ENCODE peak calls at places on chromosome 14, in ten cellular contexts. S is Calu3, C is PC-3, U is mucosa of descending colon, I is keratinocyte, O is A549, D is neural progenitor cell, H is AG09309, L is fibroblast of the aortic adventitia, E is AG09319. X is an unnamed sample.

GRCh38 chr14:72810201-72810600 is 83.7 kb downstream of the DPF3 start:
- DNase-seq in S (no peak), C (no peak), U (no peak), I (no peak), O (no peak), D (no peak), H (no peak), L (no peak), E (no peak), X (no peak)

GRCh38 chr14:51704465-51705050 is 52.8 kb downstream of the FRMD6 start:
- DNase-seq in S (no peak), C (no peak), U (no peak), I (no peak), O (no peak), D (no peak), H (no peak), L (no peak), E (no peak), X (peak)

GRCh38 chr14:51368721-51369163 is 128.7 kb downstream of the TMX1 start:
- DNase-seq in S (no peak), C (no peak), U (no peak), I (no peak), O (no peak), D (no peak), H (peak), L (peak), E (peak), X (no peak)

GRCh38 chr14:38137005-38137404 is 70.7 kb upstream of the SSTR1 start:
- DNase-seq in S (no peak), C (no peak), U (no peak), I (no peak), O (no peak), D (no peak), H (no peak), L (no peak), E (no peak), X (no peak)

GRCh38 chr14:64117671-64118402 is 176.3 kb downstream of the ESR2 start:
- DNase-seq in S (no peak), C (peak), U (no peak), I (peak), O (peak), D (no peak), H (peak), L (peak), E (peak), X (no peak)

GRCh38 chr14:90536092-90536491 is 139.3 kb downstream of the CALM1 start:
- DNase-seq in S (no peak), C (no peak), U (no peak), I (no peak), O (no peak), D (no peak), H (no peak), L (no peak), E (no peak), X (no peak)

GRCh38 chr14:36167431-36167830 is 9.1 kb downstream of the PTCSC3 start:
- DNase-seq in S (no peak), C (no peak), U (no peak), I (no peak), O (no peak), D (peak), H (no peak), L (no peak), E (no peak), X (no peak)

GRCh38 chr14:22561661-22562579 is 27.1 kb downstream of the DAD1 start:
- DNase-seq in S (no peak), C (no peak), U (no peak), I (no peak), O (no peak), D (no peak), H (no peak), L (no peak), E (no peak), X (no peak)

GRCh38 chr14:90491221-90491867 is 94.5 kb downstream of the CALM1 start:
- DNase-seq in S (no peak), C (no peak), U (no peak), I (no peak), O (no peak), D (no peak), H (peak), L (peak), E (peak), X (no peak)

GRCh38 chr14:35032562-35032961 is 13.5 kb upstream of the FAM177A1 start:
- DNase-seq in S (no peak), C (no peak), U (no peak), I (no peak), O (no peak), D (no peak), H (no peak), L (no peak), E (no peak), X (no peak)

GRCh38 chr14:34507459-34507858 is 32.0 kb downstream of the EAPP start:
- DNase-seq in S (no peak), C (peak), U (no peak), I (no peak), O (no peak), D (no peak), H (no peak), L (no peak), E (no peak), X (no peak)

GRCh38 chr14:61476737-61477410 is 155.5 kb downstream of the PRKCH start:
- DNase-seq in S (peak), C (no peak), U (no peak), I (no peak), O (peak), D (no peak), H (peak), L (peak), E (peak), X (no peak)

GRCh38 chr14:22084393-22085281 is 411.0 kb upstream of the OR4E1 start:
- DNase-seq in S (peak), C (peak), U (no peak), I (no peak), O (peak), D (peak), H (peak), L (peak), E (peak), X (peak)

GRCh38 chr14:31419179-31420012 is 954 bp downstream of the HEATR5A start:
- DNase-seq in S (no peak), C (no peak), U (no peak), I (no peak), O (no peak), D (no peak), H (no peak), L (peak), E (no peak), X (no peak)

GRCh38 chr14:35390577-35391387 is 13.8 kb downstream of the NFKBIA start:
- DNase-seq in S (peak), C (peak), U (no peak), I (no peak), O (no peak), D (no peak), H (no peak), L (no peak), E (no peak), X (no peak)

GRCh38 chr14:36217732-36218131 is 41.2 kb upstream of the PTCSC3 start:
- DNase-seq in S (peak), C (peak), U (no peak), I (no peak), O (no peak), D (no peak), H (no peak), L (no peak), E (no peak), X (no peak)

GRCh38 chr14:94646481-94646880 is 34.3 kb downstream of the SERPINA3 start:
- DNase-seq in S (no peak), C (no peak), U (no peak), I (no peak), O (no peak), D (no peak), H (no peak), L (peak), E (no peak), X (no peak)

GRCh38 chr14:96267336-96267735 is 11.3 kb downstream of the BDKRB1 start:
- DNase-seq in S (no peak), C (no peak), U (no peak), I (peak), O (no peak), D (no peak), H (no peak), L (peak), E (peak), X (no peak)

GRCh38 chr14:51638071-51638944 is 13.4 kb upstream of the FRMD6 start:
- DNase-seq in S (no peak), C (no peak), U (no peak), I (no peak), O (peak), D (peak), H (no peak), L (peak), E (no peak), X (no peak)

GRCh38 chr14:95316826-95317225 is 2.9 kb downstream of the CLMN start:
- DNase-seq in S (no peak), C (no peak), U (peak), I (no peak), O (no peak), D (peak), H (no peak), L (no peak), E (no peak), X (no peak)

GRCh38 chr14:28754209-28754985 is 12.2 kb upstream of the FOXG1 start:
- DNase-seq in S (peak), C (peak), U (no peak), I (no peak), O (peak), D (peak), H (no peak), L (peak), E (no peak), X (peak)

GRCh38 chr14:29925736-29926135 is 1.9 kb downstream of the PRKD1 start:
- DNase-seq in S (no peak), C (no peak), U (no peak), I (no peak), O (no peak), D (peak), H (no peak), L (peak), E (no peak), X (no peak)

GRCh38 chr14:106372870-106373657 is 846.7 kb downstream of the TMEM121 start:
- DNase-seq in S (peak), C (peak), U (peak), I (no peak), O (peak), D (no peak), H (no peak), L (no peak), E (no peak), X (no peak)

GRCh38 chr14:92481386-92481785 is 32.2 kb upstream of the RIN3 start:
- DNase-seq in S (no peak), C (no peak), U (no peak), I (no peak), O (peak), D (no peak), H (no peak), L (peak), E (no peak), X (no peak)

GRCh38 chr14:104797112-104798044 is 1.8 kb upstream of the AKT1 start:
- DNase-seq in S (no peak), C (no peak), U (peak), I (no peak), O (peak), D (peak), H (no peak), L (no peak), E (no peak), X (no peak)
- TF ChIP-seq CTCF in S (no peak), C (no peak), U (no peak), I (no peak), O (no peak), D (no peak), H (no peak), L (no peak), E (no peak), X (no peak)

DNA sequence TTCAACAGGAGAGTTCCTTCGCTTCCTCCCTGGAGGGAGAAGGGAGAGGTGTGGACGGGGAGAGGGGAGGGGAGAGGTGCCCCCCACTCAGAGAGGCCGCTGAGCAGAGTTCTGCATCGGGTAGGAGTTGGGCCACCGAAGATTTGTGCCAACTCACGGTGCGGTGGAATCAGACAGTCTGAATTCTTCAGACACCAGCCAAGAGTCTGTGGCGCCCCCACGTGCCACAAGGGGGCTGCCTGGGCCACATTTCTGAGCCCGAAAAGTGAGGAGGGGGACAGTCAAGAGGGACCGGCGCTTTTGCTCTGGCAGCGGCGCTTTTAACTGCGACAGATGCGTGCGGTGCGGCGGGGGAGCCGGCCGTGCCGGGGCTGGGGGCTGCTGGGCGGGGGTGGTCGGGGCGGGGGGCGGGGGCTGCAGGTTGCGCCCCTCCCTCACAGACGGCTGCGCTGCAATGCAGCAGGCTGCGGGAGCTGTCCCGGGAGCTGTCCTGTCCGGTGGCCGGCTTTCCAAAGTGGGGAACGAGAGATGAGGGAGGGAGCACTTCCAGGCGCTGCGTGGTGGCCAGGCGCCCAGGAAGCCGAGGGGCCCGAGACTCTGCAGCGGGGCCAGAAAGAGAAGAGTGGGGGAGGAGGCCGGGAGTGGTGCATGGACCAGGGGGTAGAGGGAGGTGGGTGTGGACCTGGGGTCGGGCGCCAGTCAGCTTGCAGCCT is 941 bp upstream of the RTL1 start:
- DNase-seq in S (peak), C (peak), U (no peak), I (no peak), O (peak), D (peak), H (no peak), L (no peak), E (no peak), X (peak)
- TF ChIP-seq CTCF in S (no peak), C (peak), U (no peak), I (peak), O (peak), D (peak), H (peak), L (peak), E (peak), X (peak)

GRCh38 chr14:103125098-103126070 is 2.1 kb downstream of the TNFAIP2 start:
- DNase-seq in S (no peak), C (no peak), U (no peak), I (no peak), O (no peak), D (no peak), H (no peak), L (no peak), E (no peak), X (no peak)

GRCh38 chr14:103123128-103123633 is at the start of gene TNFAIP2:
- DNase-seq in S (no peak), C (no peak), U (peak), I (no peak), O (peak), D (peak), H (no peak), L (peak), E (no peak), X (peak)

GRCh38 chr14:103124501-103125001 is 1.3 kb downstream of the TNFAIP2 start:
- DNase-seq in S (no peak), C (no peak), U (peak), I (no peak), O (no peak), D (no peak), H (no peak), L (no peak), E (no peak), X (no peak)

GRCh38 chr14:103122578-103123127 is 608 bp upstream of the TNFAIP2 start:
- DNase-seq in S (no peak), C (no peak), U (no peak), I (no peak), O (peak), D (peak), H (no peak), L (no peak), E (no peak), X (peak)

DNA sequence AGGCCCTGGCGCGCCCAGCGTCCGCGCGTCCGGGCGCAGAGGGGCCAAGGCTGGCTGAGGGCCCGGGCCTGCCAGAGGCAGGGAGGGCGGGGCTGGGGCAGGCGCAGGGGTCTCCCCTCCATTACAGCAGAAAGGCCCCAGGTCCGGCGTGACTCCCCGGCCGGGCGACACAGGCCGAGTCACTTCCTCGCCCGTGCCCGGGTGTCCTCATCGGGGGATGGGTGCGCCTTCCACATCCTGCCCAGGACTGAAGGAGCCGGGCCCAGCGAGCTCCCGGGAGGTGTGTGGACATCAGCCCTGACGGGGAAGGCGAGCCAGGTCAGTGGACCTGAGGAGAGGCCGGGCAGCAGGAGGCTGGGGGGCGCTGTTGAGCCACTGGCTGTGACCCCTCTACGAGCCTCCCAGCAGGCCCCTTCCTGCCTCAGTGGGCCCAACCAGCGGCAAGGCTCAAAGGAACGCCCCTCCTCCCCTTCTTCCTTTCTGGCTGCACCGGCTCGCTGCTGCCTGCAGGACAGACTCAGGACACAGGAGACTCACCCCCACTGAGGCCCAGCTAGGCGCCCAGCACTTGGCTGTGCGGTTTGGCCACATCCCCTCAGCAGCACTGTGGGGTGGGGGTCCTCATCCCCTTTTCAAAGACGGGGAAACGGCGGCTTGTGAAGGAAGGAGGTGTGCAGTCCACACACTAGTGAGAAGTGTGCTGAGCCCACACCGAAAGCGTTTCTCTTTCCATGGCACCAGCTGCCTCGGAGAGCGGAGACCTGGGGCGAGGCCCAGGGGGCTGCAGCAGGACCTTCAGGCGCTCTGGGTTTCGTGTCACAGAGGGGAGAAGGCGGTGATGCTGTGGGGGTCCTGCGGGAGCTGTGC is 606 bp downstream of the TNFAIP2 start:
- DNase-seq in S (peak), C (peak), U (peak), I (no peak), O (peak), D (peak), H (no peak), L (peak), E (no peak), X (peak)
- TF ChIP-seq CTCF in S (no peak), C (peak), U (no peak), I (no peak), O (peak), D (peak), H (peak), L (peak), E (peak), X (peak)

GRCh38 chr14:55864890-55865655 is 253.1 kb upstream of the PELI2 start:
- DNase-seq in S (no peak), C (peak), U (no peak), I (no peak), O (no peak), D (peak), H (no peak), L (no peak), E (no peak), X (peak)
- TF ChIP-seq CTCF in S (no peak), C (peak), U (no peak), I (no peak), O (no peak), D (peak), H (no peak), L (no peak), E (no peak), X (peak)

DNA sequence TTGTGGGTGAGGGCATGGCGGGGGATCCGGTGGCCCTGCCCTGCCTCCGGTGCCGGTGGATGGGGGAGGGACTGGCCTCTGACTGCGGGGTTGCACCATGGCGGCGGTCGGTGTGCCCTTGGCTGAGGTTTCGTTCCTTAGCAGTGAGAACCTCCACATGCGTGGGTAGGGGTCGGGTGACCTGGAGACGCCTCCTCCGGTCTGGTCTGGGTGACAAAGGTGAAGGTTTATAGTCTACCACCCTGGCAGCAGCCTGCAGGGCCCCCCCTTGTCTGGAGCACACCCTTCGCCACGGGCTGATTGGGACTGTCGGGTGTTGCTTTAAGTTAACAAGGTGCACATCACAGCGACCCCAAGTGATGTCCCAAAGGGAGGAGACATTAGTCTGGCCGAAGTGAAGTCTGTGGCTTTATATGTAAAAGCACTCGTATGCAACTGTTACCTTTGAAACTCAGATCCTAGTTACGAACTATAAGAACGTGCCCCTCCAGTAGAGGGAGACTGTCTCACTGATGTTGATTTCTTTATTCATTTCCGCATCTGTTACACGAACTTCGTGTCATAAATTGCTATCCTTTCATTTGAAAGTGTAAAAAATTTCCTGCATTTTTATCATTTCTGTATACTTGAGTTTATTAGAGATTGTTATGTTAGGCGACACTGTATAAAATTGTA is 74.4 kb downstream of the WDR20 start:
- DNase-seq in S (no peak), C (peak), U (no peak), I (no peak), O (peak), D (no peak), H (no peak), L (no peak), E (no peak), X (no peak)
- TF ChIP-seq CTCF in S (no peak), C (peak), U (no peak), I (no peak), O (peak), D (peak), H (no peak), L (peak), E (peak), X (no peak)

GRCh38 chr14:47678993-47679392 is 3.6 kb upstream of the MDGA2 start:
- DNase-seq in S (no peak), C (peak), U (no peak), I (no peak), O (no peak), D (peak), H (no peak), L (no peak), E (no peak), X (no peak)
- TF ChIP-seq CTCF in S (no peak), C (peak), U (no peak), I (no peak), O (no peak), D (peak), H (no peak), L (no peak), E (no peak), X (peak)

DNA sequence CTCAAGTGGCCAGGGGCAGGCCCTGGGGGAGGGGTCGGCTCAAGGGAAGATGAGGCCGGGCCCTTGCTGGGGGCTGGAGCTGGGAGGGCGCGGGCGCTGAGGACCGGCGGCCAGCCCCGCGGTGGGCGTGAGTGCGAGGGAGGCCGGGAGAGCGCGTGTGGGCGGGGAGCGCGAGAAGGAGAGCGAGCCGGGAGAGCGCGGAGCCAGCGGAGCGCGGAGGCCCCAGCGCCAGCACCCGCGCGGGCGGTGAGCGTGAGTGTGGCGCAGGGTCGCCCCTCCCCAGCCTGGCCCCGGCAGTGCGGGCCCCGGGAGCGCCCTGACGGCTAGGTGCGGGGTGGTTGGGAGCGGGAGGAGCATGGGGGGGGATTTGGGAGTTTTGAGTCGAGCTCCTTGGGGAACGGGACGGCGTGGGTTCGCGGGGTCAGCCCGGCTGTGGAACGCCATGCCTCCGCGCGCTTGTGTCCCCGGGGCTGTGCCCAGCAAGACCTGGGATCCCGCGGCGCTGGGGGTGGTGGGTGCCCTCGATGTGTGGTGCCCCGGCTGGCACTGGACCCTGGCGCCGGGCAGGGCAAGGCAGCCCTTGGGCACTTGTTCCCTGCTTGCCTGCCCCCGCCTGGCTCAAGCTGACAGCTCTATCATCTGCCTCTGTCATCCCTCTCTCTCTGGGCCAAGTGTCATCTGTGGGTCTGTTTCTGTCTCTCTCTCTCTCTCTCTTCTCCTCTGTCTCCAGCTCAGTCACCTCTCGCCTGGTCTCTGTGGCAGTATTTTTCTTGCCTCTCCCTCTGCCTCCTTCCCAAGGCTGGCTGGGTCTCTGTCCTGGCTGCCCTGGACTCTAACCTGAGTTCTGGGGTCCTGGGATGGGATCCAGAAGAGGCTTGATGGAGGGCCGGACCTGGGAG is at the start of gene LBHD2:
- DNase-seq in S (no peak), C (no peak), U (no peak), I (no peak), O (no peak), D (peak), H (no peak), L (peak), E (no peak), X (peak)
- TF ChIP-seq CTCF in S (no peak), C (no peak), U (no peak), I (no peak), O (no peak), D (no peak), H (no peak), L (no peak), E (no peak), X (no peak)

X was measured in endothelial cell.